ENCODE peak calls at places on chromosome 3, in seven cellular contexts. O, L, C, Q, Y, B and V are unnamed samples.

GRCh38 chr3:166810741-166811445 is 569.2 kb downstream of the ZBBX start:
- DNase-seq in C (no peak), B (peak; percentile 39), Q (no peak), Y (no peak), O (no peak), L (no peak), V (no peak)

GRCh38 chr3:110810356-110810755 is 261.3 kb upstream of the NECTIN3 start:
- DNase-seq in O (no peak), Y (no peak), B (no peak), Q (no peak), L (no peak), C (no peak), V (peak; percentile 46)

GRCh38 chr3:112134335-112135124 is 1.5 kb upstream of the GCSAM start:
- DNase-seq in B (peak; percentile 11), Y (no peak), Q (no peak), O (no peak), L (no peak), C (no peak), V (no peak)

GRCh38 chr3:127011270-127011992 is 28.5 kb downstream of the PLXNA1 start:
- DNase-seq in O (peak; percentile 46), C (no peak), Y (no peak), L (no peak), B (no peak), Q (no peak), V (peak; percentile 53)

GRCh38 chr3:114650808-114651207 is 357.0 kb downstream of the TIGIT start:
- DNase-seq in O (no peak), B (no peak), C (peak; percentile 88), Q (no peak), L (no peak), Y (no peak), V (peak; percentile 53)

GRCh38 chr3:155418426-155418825 is 124.9 kb upstream of the STRIT1 start:
- DNase-seq in L (no peak), Y (no peak), O (peak; percentile 40), C (no peak), Q (no peak), B (no peak), V (no peak)

GRCh38 chr3:105904251-105904650 is 35.4 kb upstream of the CBLB start:
- DNase-seq in B (no peak), O (no peak), C (no peak), Y (no peak), Q (no peak), L (no peak), V (no peak)

GRCh38 chr3:192812736-192813383 is 85.5 kb upstream of the FGF12 start:
- DNase-seq in Q (no peak), C (peak; percentile 49), O (no peak), Y (no peak), B (no peak), L (peak; percentile 44), V (peak; percentile 77)

GRCh38 chr3:126986001-126986400 is 3.1 kb downstream of the PLXNA1 start:
- DNase-seq in Y (no peak), O (no peak), C (no peak), B (no peak), Q (no peak), L (no peak), V (peak; percentile 18)

GRCh38 chr3:72991522-72991921 is 5.1 kb upstream of the PPP4R2 start:
- DNase-seq in L (no peak), Y (no peak), Q (no peak), O (no peak), C (no peak), B (no peak), V (no peak)

GRCh38 chr3:143433787-143434378 is 314.3 kb downstream of the CHST2 start:
- DNase-seq in O (no peak), L (peak; percentile 42), Y (no peak), B (no peak), C (peak; percentile 8), Q (no peak), V (no peak)
- TF ChIP-seq CTCF in O (peak; percentile 43), L (peak; percentile 24), Y (peak; percentile 26), B (peak; percentile 32), C (peak; percentile 69), Q (peak; percentile 40), V (peak; percentile 43)

DNA sequence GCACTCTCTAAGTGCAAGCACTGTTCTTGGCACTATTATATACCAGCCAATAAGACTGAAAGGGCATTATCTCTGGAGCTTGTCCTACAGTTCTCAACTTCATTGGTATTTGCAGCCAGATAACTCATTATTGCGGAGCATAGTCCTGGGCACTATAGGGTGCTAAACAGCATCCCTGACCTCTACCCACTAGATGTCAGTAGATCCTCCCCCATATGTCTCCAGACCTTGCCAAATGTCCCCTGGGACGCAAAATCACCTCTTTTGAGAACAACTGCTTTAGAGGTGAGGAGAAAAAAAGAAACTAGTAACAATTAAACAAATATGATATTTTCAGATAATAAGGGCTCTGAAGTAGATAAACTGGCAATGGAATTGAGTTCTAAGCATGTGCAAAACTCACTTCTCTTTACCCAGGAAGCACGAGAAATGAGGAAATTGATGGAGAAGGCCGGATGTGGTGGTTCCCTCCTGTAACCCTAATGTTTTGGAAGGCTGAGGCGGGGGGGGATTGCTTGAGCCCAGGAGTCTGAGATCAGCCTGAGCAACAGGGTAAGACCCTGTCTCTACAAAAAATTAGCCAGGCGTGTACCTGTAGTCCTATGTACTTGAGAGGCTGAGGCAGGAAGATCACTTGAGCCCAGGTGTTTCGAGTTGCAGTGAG is 61.4 kb downstream of the FRMD4B start:
- DNase-seq in Q (no peak), O (no peak), B (no peak), L (no peak), Y (no peak), C (no peak), V (no peak)
- TF ChIP-seq CTCF in Q (peak; percentile 11), O (peak; percentile 66), B (peak; percentile 51), L (no peak), Y (peak; percentile 20), C (peak; percentile 41), V (peak; percentile 31)

GRCh38 chr3:165192610-165193192 is 3.5 kb downstream of the SLITRK3 start:
- DNase-seq in Q (no peak), C (no peak), Y (no peak), B (peak; percentile 32), O (no peak), L (no peak), V (no peak)
- TF ChIP-seq CTCF in Q (no peak), C (no peak), Y (no peak), B (no peak), O (no peak), L (no peak), V (no peak)

GRCh38 chr3:119319311-119319710 is 25.1 kb downstream of the ARHGAP31 start:
- DNase-seq in C (no peak), Y (no peak), Q (no peak), L (no peak), O (no peak), B (no peak), V (no peak)

GRCh38 chr3:119323401-119324107 is 29.4 kb downstream of the ARHGAP31 start:
- DNase-seq in L (no peak), Q (no peak), B (no peak), C (no peak), O (no peak), Y (no peak), V (no peak)

GRCh38 chr3:119324899-119325298 is 30.7 kb downstream of the ARHGAP31 start:
- DNase-seq in O (no peak), Q (no peak), B (no peak), C (no peak), Y (no peak), L (no peak), V (no peak)

GRCh38 chr3:119322021-119322522 is 27.9 kb downstream of the ARHGAP31 start:
- DNase-seq in O (no peak), Y (peak; percentile 17), Q (no peak), L (no peak), B (no peak), C (no peak), V (peak; percentile 52)

GRCh38 chr3:119322523-119323400 is 28.6 kb downstream of the ARHGAP31 start:
- DNase-seq in Q (peak; percentile 76), B (peak; percentile 97), C (peak; percentile 48), Y (peak; percentile 66), O (peak; percentile 88), L (peak; percentile 76), V (peak; percentile 85)
- TF ChIP-seq CTCF in Q (no peak), B (peak; percentile 17), C (no peak), Y (peak; percentile 40), O (peak; percentile 33), L (no peak), V (peak; percentile 5)

DNA sequence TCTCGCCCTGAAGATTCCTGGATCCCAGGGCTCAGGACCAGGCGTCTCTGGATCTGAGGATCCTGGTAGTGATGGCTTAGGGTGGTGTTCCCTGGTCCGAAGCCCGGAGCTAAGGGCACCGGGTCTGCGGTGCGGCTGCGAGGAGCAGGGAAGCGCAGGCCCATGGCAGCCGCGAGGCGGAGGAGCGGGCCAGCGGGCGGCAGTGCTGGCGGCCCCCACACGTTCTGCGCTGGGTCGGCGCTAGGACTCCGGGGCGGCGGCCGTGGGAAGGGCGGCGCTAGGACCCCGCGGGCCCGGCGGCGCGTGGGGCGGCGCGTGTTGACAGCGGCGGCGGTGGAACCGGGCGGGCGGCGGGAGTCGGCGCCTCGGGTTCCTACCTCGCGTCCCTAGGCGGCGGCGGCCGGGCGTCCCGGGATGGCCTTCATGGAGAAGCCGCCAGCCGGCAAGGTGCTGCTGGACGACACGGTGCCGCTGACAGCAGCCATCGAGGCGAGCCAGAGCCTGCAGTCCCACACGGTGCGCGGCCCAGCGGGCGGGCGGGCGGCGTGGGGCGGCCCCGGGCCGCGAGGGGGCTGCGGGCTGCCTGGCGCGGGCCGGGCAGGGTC is at the start of gene PXK:
- DNase-seq in O (peak; percentile 88), L (peak; percentile 83), B (peak; percentile 98), Q (peak; percentile 70), C (peak; percentile 27), Y (peak; percentile 42), V (peak; percentile 79)
- TF ChIP-seq CTCF in O (peak; percentile 30), L (no peak), B (peak; percentile 54), Q (no peak), C (peak; percentile 17), Y (peak; percentile 8), V (no peak)

GRCh38 chr3:157327018-157327417 is 109.6 kb upstream of the PTX3 start:
- DNase-seq in B (no peak), Q (no peak), C (no peak), Y (no peak), L (no peak), O (no peak), V (no peak)
- TF ChIP-seq CTCF in B (no peak), Q (no peak), C (no peak), Y (no peak), L (no peak), O (no peak), V (no peak)

DNA sequence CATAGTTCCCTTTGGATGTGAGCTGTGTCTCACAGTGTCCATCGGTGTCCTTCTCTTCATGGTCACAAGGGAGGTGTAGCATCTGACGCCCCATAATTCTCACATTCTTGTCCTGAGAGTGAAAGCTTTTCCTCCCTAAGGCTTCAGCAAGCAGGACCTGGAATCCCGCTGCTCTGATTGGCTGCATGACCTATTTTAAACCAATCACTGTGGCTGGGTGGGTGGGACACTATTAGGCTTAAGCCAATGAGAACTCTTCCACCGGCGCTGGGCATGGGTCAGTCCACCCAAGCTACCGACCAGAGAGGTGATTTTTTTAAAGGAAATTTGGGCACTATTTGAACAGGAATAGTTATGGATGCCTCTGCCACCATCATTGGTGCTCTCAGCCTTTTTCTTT is 385.9 kb downstream of the MFSD1 start:
- DNase-seq in B (no peak), Y (no peak), C (no peak), L (no peak), Q (no peak), O (no peak), V (no peak)
- TF ChIP-seq CTCF in B (no peak), Y (no peak), C (no peak), L (no peak), Q (no peak), O (no peak), V (no peak)